ENCODE peak calls at places on chromosome 20, in eight cellular contexts. R is uterus, H is A549, E is HCT116, Q is tibial nerve, U is spleen, J is prostate gland, Y is breast epithelium. F is an unnamed sample.

GRCh38 chr20:39082686-39083085 is 120.5 kb downstream of the DHX35 start:
- DNase-seq in R (no peak), H (no peak), E (no peak), Q (no peak), U (no peak), J (no peak), Y (no peak), F (no peak)

GRCh38 chr20:53032021-53033001 is 60.2 kb downstream of the TSHZ2 start:
- DNase-seq in R (peak; percentile 59), H (no peak), E (no peak), Q (no peak), U (no peak), J (no peak), Y (peak; percentile 78), F (no peak)

GRCh38 chr20:48760403-48760889 is 67.4 kb downstream of the PREX1 start:
- DNase-seq in R (no peak), H (no peak), E (no peak), Q (no peak), U (peak; percentile 91), J (no peak), Y (peak; percentile 22), F (no peak)

GRCh38 chr20:62220666-62221568 is 839 bp upstream of the HRH3 start:
- DNase-seq in R (no peak), H (no peak), E (no peak), Q (no peak), U (no peak), J (no peak), Y (no peak), F (no peak)

GRCh38 chr20:4774209-4774608 is 52.5 kb downstream of the PRND start:
- DNase-seq in R (no peak), H (no peak), E (no peak), Q (no peak), U (no peak), J (no peak), Y (no peak), F (no peak)

GRCh38 chr20:25567286-25567685 is 18.0 kb downstream of the NINL start:
- DNase-seq in R (no peak), H (no peak), E (no peak), Q (no peak), U (no peak), J (no peak), Y (no peak), F (no peak)

GRCh38 chr20:57717797-57718196 is 8.0 kb upstream of the PMEPA1 start:
- DNase-seq in R (no peak), H (peak; percentile 68), E (no peak), Q (no peak), U (no peak), J (peak; percentile 65), Y (no peak), F (no peak)

GRCh38 chr20:10469599-10469998 is 34.5 kb downstream of the SLX4IP start:
- DNase-seq in R (peak; percentile 42), H (peak; percentile 76), E (peak; percentile 46), Q (peak; percentile 22), U (no peak), J (peak; percentile 85), Y (peak; percentile 54), F (peak; percentile 43)

GRCh38 chr20:46872315-46873211 is 22.1 kb upstream of the EYA2 start:
- DNase-seq in R (no peak), H (no peak), E (peak; percentile 13), Q (no peak), U (no peak), J (no peak), Y (no peak), F (no peak)

GRCh38 chr20:62119591-62120364 is 2.5 kb upstream of the LSM14B start:
- DNase-seq in R (no peak), H (no peak), E (no peak), Q (no peak), U (no peak), J (no peak), Y (no peak), F (peak; percentile 62)

GRCh38 chr20:49112596-49113274 is 66.6 kb downstream of the CSE1L start:
- DNase-seq in R (no peak), H (no peak), E (no peak), Q (no peak), U (no peak), J (no peak), Y (no peak), F (no peak)

GRCh38 chr20:58690351-58690750 is 2.2 kb upstream of the NPEPL1 start:
- DNase-seq in R (no peak), H (no peak), E (no peak), Q (no peak), U (no peak), J (no peak), Y (no peak), F (no peak)

GRCh38 chr20:47506850-47507249 is 5.2 kb downstream of the NCOA3 start:
- DNase-seq in R (no peak), H (no peak), E (no peak), Q (no peak), U (no peak), J (no peak), Y (no peak), F (no peak)

GRCh38 chr20:63106765-63107448 is 100.1 kb upstream of the BHLHE23 start:
- DNase-seq in R (no peak), H (no peak), E (no peak), Q (no peak), U (peak; percentile 52), J (no peak), Y (no peak), F (no peak)

GRCh38 chr20:24691901-24692351 is 222.5 kb downstream of the SYNDIG1 start:
- DNase-seq in R (no peak), H (no peak), E (no peak), Q (no peak), U (peak; percentile 55), J (no peak), Y (peak; percentile 1), F (no peak)

GRCh38 chr20:5786930-5787826 is 37.0 kb downstream of the SHLD1 start:
- DNase-seq in R (no peak), H (no peak), E (no peak), Q (no peak), U (no peak), J (peak; percentile 22), Y (no peak), F (peak; percentile 58)

GRCh38 chr20:10689385-10689784 is 15.6 kb upstream of the JAG1 start:
- DNase-seq in R (no peak), H (no peak), E (no peak), Q (no peak), U (no peak), J (no peak), Y (no peak), F (no peak)

DNA sequence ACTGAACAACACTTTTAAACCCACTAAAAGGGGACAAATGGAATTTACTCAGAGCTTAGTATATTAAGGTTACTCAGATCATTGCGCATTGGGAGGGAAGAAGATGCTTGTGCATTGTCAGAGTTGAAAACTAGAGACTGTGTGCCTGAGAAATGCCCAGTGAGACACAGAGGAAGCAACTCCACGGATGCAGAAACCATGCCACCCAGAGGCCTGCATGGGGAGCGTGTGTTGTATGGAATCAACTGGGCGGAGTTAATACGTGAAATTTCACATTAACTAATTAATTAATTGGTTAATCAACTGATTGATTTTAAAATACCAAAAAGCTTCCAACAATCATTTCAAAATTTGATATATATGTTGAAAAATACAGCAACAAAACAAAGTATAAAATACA is 391.6 kb downstream of the PLCB1 start:
- DNase-seq in R (no peak), H (no peak), E (no peak), Q (no peak), U (no peak), J (no peak), Y (no peak), F (peak; percentile 9)
- TF ChIP-seq CTCF in R (no peak), H (peak; percentile 10), E (no peak), Q (no peak), U (no peak), J (no peak), Y (no peak), F (no peak)

DNA sequence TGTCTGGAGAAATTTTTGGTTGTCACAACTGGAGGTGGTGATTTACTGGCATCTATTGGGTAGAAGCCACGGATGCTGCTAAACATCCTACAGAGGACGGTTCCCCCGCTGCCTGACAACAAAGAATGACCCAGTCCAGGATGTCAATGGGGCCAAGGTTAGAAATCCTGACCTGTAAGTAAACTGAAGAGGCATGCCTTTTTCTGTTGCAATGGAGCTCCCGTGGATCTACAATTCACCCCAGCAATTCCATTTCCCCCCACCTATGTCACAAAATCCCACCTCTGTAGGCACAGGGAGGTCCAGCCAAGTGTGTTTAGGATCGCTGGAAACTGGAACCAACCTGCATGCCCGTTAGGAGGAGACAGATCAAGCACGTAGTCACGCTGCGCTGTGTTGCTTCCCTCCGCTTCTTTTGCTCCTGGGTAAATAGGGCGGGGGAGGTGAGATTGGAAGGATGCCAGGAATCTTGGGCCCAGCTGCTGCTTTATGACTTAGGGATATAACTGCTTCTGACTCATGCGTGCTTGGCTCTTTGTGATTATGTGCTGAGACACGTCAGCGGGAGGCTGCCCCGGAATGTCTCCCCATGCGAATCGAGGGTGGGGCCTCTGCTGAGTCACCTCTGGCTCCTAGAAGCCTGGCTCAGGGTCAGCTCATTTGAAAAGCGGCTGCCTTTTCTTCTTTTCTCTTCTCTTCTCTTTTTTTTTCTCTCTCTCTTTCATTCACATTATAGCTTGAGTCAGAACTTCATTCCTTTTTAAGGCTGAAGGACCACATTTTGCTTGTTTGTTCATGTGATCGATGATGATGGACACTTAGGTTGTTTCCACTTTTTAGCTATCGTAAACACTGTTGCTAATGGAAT is 12.4 kb upstream of the PEDS1 start:
- DNase-seq in R (peak; percentile 96), H (peak; percentile 99), E (peak; percentile 100), Q (peak; percentile 95), U (peak; percentile 91), J (peak; percentile 99), Y (peak; percentile 99), F (peak; percentile 98)
- TF ChIP-seq POLR2A in R (no peak), H (no peak), E (peak; percentile 31), Q (no peak), U (no peak), J (peak; percentile 56), Y (no peak), F (no peak)

GRCh38 chr20:42110301-42110700 is 492.1 kb upstream of the CHD6 start:
- DNase-seq in R (no peak), H (no peak), E (no peak), Q (no peak), U (no peak), J (no peak), Y (no peak), F (no peak)
- TF ChIP-seq CTCF in R (no peak), H (no peak), E (no peak), Q (no peak), U (no peak), J (no peak), Y (no peak), F (no peak)

GRCh38 chr20:34302723-34303528 is at the start of gene AHCY:
- DNase-seq in R (peak; percentile 95), H (peak; percentile 95), E (peak; percentile 95), Q (peak; percentile 92), U (peak; percentile 99), J (peak; percentile 98), Y (peak; percentile 96), F (peak; percentile 98)
- TF ChIP-seq POLR2A in R (peak; percentile 68), H (peak; percentile 89), E (peak; percentile 47), Q (peak; percentile 43), U (no peak), J (peak; percentile 80), Y (no peak), F (peak; percentile 72)

GRCh38 chr20:56630086-56630493 is 984 bp downstream of the TFAP2C start:
- DNase-seq in R (no peak), H (peak; percentile 88), E (peak; percentile 54), Q (no peak), U (no peak), J (peak; percentile 93), Y (peak; percentile 89), F (peak; percentile 63)
- TF ChIP-seq CTCF in R (peak; percentile 16), H (peak; percentile 88), E (peak; percentile 60), Q (peak; percentile 23), U (no peak), J (no peak), Y (peak; percentile 13), F (peak; percentile 54)